ENCODE peak calls at places on chromosomes 12 and 14, in five cellular contexts. H, Z, Q, Y and T are unnamed samples.

GRCh38 chr12:31238764-31239387 is 87.1 kb downstream of the SINHCAF start:
- DNase-seq in H (peak), Z (peak), Q (peak), Y (peak), T (peak)

GRCh38 chr12:3698218-3698974 is 54.5 kb downstream of the CRACR2A start:
- DNase-seq in H (no peak), Z (no peak), Q (peak), Y (peak), T (no peak)

GRCh38 chr12:14394317-14395058 is 29.0 kb downstream of the ATF7IP start:
- DNase-seq in H (peak), Z (peak), Q (peak), Y (peak), T (peak)

GRCh38 chr12:104656921-104657320 is 200.2 kb downstream of the CHST11 start:
- DNase-seq in H (no peak), Z (no peak), Q (peak), Y (no peak), T (no peak)

GRCh38 chr14:70644016-70644415 is 2.3 kb downstream of the TTC9 start:
- DNase-seq in H (no peak), Z (no peak), Q (no peak), Y (no peak), T (no peak)

GRCh38 chr14:77459072-77459723 is 1.3 kb downstream of the AHSA1 start:
- DNase-seq in H (peak), Z (peak), Q (peak), Y (peak), T (peak)

GRCh38 chr14:34237098-34237497 is 224.9 kb downstream of the SPTSSA start:
- DNase-seq in H (no peak), Z (no peak), Q (no peak), Y (no peak), T (peak)

GRCh38 chr12:3480744-3481143 is 10.3 kb upstream of the PRMT8 start:
- DNase-seq in H (no peak), Z (no peak), Q (no peak), Y (no peak), T (no peak)

GRCh38 chr12:124394462-124395128 is 99.7 kb downstream of the RFLNA start:
- DNase-seq in H (no peak), Z (no peak), Q (no peak), Y (no peak), T (no peak)

GRCh38 chr14:73755434-73756014 is 41.3 kb upstream of the PNMA1 start:
- DNase-seq in H (peak), Z (no peak), Q (no peak), Y (no peak), T (no peak)

GRCh38 chr14:20681348-20682126 is 2.8 kb upstream of the RNASE4 start:
- DNase-seq in H (peak), Z (peak), Q (peak), Y (peak), T (peak)
- TF ChIP-seq MXI1 in H (no peak), Z (no peak), Q (no peak), Y (no peak), T (no peak)

GRCh38 chr12:119151445-119151844 is 27.3 kb upstream of the HSPB8 start:
- DNase-seq in H (no peak), Z (no peak), Q (no peak), Y (no peak), T (no peak)

GRCh38 chr12:119156401-119156800 is 22.3 kb upstream of the HSPB8 start:
- DNase-seq in H (peak), Z (no peak), Q (no peak), Y (peak), T (no peak)

GRCh38 chr12:119157528-119157927 is 21.2 kb upstream of the HSPB8 start:
- DNase-seq in H (no peak), Z (no peak), Q (no peak), Y (no peak), T (no peak)

GRCh38 chr12:119154435-119154818 is 24.3 kb upstream of the HSPB8 start:
- DNase-seq in H (peak), Z (no peak), Q (no peak), Y (peak), T (no peak)

GRCh38 chr12:119153477-119154434 is 25.0 kb upstream of the HSPB8 start:
- DNase-seq in H (peak), Z (no peak), Q (peak), Y (no peak), T (no peak)
- TF ChIP-seq MXI1 in H (no peak), Z (no peak), Q (no peak), Y (no peak), T (no peak)

GRCh38 chr12:131356485-131356884 is 354.4 kb upstream of the SFSWAP start:
- DNase-seq in H (no peak), Z (no peak), Q (no peak), Y (no peak), T (no peak)
- TF ChIP-seq MXI1 in H (no peak), Z (no peak), Q (no peak), Y (no peak), T (no peak)

DNA sequence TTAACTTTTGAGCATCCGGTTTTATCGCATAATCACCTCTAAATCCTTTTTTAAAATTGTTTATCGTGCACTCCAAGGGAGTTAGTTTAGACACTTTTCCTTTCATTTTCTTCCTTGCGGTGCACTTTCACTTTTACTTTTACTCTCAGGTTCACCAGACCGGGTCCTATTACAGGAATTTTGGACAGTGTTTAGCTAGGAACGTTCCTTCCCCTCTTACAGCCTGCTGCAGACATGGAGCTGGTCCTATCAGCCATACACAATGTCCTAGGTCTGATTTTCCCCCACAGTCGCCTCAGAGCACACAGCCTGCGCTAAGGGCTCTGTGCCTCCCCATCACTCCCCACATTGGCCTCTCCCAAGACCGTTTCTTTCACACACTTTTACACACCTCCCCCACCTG is 103.9 kb downstream of the ALG10 start:
- DNase-seq in H (no peak), Z (no peak), Q (no peak), Y (no peak), T (peak)
- TF ChIP-seq MXI1 in H (no peak), Z (no peak), Q (no peak), Y (no peak), T (no peak)

DNA sequence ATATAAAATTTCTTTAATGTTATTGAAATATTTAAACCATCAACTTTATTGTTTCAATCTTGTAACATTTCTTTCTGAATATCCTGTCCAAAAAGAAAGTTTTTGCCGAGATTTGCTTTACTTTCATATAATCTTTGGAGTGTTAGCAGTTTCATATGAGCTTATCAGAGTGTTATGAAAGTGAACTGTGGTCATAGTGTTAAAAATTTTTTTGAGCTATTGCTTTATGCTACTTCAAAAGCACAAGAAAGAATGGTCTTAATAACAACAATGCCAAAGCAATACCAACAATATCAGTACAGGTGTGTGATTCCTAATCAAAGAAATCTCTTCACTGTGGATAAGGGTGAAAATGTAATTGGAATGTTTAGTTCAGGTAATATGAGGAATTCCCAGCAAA is 1994.9 kb upstream of the FLRT2 start:
- DNase-seq in H (no peak), Z (no peak), Q (no peak), Y (no peak), T (no peak)
- TF ChIP-seq MXI1 in H (no peak), Z (no peak), Q (no peak), Y (no peak), T (no peak)

DNA sequence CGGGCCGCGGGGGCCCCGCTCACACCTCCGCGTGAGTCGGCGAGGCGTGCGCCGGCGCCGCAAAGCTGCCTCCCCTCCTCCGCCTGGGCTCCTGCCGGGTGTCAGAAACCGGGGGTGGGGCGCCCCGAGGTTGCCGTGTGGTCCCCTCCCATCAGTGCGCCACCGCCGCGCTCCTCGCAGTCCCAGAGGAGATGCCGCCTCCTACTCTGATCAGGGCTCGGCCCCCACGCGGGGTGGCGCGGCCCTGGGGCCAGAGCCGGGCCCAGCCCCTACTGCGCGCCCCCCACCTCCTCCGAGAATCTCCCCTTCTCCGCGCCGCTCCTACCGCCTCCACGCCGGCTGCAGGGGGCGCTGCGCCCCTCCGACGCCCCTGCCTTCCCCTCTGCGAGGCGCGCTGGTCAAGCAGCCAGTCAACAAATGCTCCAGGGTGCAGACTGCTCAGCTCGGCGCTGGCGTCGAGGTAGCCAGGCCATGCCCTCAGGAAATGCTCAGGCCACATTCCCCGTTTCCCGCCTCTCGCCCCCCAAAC is 467 bp upstream of the JAG2 start:
- DNase-seq in H (peak), Z (no peak), Q (no peak), Y (peak), T (no peak)
- TF ChIP-seq MXI1 in H (no peak), Z (no peak), Q (no peak), Y (no peak), T (no peak)

DNA sequence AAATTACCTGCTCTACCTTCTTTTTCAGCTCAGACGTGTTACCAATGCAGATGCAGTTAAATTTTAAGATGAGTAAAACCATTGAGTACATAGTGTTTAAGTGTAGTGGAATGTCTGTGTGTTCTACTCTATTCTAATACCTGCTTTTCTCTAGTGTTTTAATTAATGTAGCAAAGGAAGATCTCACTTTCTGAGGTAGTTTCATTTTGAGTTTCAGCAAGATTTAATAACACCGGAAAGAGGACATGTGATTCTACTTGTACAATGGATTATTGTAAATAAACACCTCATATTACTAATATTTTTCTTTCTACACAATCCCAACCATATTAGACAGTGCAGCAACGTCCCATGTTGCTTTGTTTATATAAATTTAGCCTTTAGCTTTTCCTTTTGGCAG is 315.4 kb downstream of the RAD51B start:
- DNase-seq in H (no peak), Z (no peak), Q (no peak), Y (no peak), T (no peak)
- TF ChIP-seq MXI1 in H (no peak), Z (no peak), Q (no peak), Y (no peak), T (no peak)